ENCODE peak calls at places on chromosomes 16 and 17, in nine cellular contexts. G, O, T, F, C, V, U, B and D are unnamed samples.
A peak's percentile ranks its signal among the peaks of the same experiment; 100 is the strongest.

GRCh38 chr17:63848834-63849689 is 6.6 kb upstream of the SMARCD2 start:
- DNase-seq in G (peak; percentile 99), O (peak; percentile 81), T (peak; percentile 95), F (peak; percentile 88), C (peak; percentile 89), V (no peak), U (peak; percentile 69), B (peak; percentile 89), D (peak; percentile 98)

GRCh38 chr16:51523400-51523799 is 372.3 kb upstream of the SALL1 start:
- DNase-seq in G (no peak), O (no peak), T (no peak), F (peak; percentile 81), C (no peak), V (peak; percentile 46), U (no peak), B (peak; percentile 17), D (no peak)

GRCh38 chr17:54063639-54064038 is 240.9 kb downstream of the KIF2B start:
- DNase-seq in G (no peak), O (no peak), T (no peak), F (no peak), C (no peak), V (no peak), U (no peak), B (no peak), D (no peak)

GRCh38 chr17:65085397-65085796 is 28.9 kb upstream of the GNA13 start:
- DNase-seq in G (peak; percentile 50), O (no peak), T (no peak), F (no peak), C (no peak), V (no peak), U (no peak), B (no peak), D (no peak)

GRCh38 chr17:66098040-66098439 is 93.9 kb downstream of the CEP112 start:
- DNase-seq in G (no peak), O (no peak), T (no peak), F (no peak), C (no peak), V (no peak), U (no peak), B (no peak), D (no peak)

GRCh38 chr17:48552453-48553189 is 7.7 kb upstream of the HOXB2 start:
- DNase-seq in G (peak; percentile 77), O (no peak), T (no peak), F (peak; percentile 96), C (no peak), V (no peak), U (no peak), B (no peak), D (no peak)

GRCh38 chr17:58325976-58326468 is 2.6 kb downstream of the TSPOAP1 start:
- DNase-seq in G (no peak), O (no peak), T (no peak), F (no peak), C (no peak), V (no peak), U (no peak), B (no peak), D (no peak)

GRCh38 chr17:3528604-3529511 is 28.8 kb downstream of the TRPV3 start:
- DNase-seq in G (peak; percentile 51), O (no peak), T (no peak), F (no peak), C (no peak), V (no peak), U (no peak), B (peak; percentile 21), D (no peak)

DNA sequence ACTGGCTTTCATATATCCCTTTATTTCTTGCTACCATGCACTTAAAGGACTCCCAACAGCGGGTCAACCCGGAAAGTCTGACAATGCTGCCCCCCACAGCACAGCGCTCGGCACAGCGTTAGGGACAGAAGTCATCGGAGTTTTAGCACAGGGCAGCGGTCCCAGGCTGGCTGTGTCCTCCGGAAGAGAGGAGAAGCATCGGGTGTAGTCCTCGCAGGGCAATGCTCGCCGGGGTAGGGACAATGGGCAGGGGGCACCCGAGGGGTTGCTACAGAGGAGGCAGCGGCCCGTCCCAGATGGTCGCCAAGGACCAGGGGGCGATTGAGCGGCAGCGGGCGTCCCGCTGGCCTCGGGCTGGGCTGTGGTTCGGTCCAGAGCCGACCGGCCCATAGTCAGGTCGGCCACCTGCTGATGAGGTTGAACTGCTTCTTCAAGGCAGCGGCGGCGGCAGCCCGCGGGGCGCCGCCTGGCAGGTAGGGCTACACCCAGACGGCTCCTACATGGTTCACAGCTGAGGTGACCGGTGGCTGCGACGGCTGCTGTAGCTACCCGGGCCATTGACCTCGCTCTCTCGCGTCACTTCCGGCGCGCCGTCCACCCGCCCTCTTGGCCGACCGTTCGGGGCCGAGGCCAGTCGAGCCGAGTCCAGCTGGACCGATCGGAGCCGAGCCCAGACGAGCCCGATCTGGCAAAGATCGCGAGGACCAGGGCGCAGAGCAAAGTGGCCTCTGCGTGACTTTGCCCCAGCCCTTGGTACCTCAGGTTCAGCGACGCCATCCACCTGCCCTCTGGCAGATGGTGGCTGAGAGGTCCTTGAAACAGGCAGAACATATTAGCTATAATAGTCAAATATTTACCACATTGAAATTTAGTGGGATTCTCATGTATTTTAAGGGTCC is 4.7 kb upstream of the LCMT1 start:
- DNase-seq in G (peak; percentile 96), O (peak; percentile 85), T (peak; percentile 96), F (peak; percentile 88), C (peak; percentile 70), V (no peak), U (peak; percentile 79), B (peak; percentile 91), D (peak; percentile 99)
- TF ChIP-seq CTCF in G (peak; percentile 51), O (peak; percentile 31), T (peak; percentile 11), F (peak; percentile 5), C (no peak), V (peak; percentile 33), U (no peak), B (peak; percentile 15), D (peak; percentile 37)

GRCh38 chr16:228917-229730 is at the start of gene LUC7L:
- DNase-seq in G (peak; percentile 91), O (peak; percentile 73), T (peak; percentile 86), F (peak; percentile 85), C (peak; percentile 92), V (no peak), U (peak; percentile 47), B (peak; percentile 85), D (peak; percentile 94)

GRCh38 chr16:229731-230281 is 557 bp upstream of the LUC7L start:
- DNase-seq in G (no peak), O (no peak), T (no peak), F (no peak), C (no peak), V (no peak), U (no peak), B (no peak), D (no peak)

GRCh38 chr16:239948-240277 is 5.3 kb downstream of the FAM234A start:
- DNase-seq in G (no peak), O (no peak), T (no peak), F (peak; percentile 23), C (no peak), V (no peak), U (no peak), B (no peak), D (no peak)

GRCh38 chr16:230949-231348 is 1.7 kb upstream of the LUC7L start:
- DNase-seq in G (no peak), O (no peak), T (no peak), F (no peak), C (no peak), V (no peak), U (no peak), B (no peak), D (no peak)

DNA sequence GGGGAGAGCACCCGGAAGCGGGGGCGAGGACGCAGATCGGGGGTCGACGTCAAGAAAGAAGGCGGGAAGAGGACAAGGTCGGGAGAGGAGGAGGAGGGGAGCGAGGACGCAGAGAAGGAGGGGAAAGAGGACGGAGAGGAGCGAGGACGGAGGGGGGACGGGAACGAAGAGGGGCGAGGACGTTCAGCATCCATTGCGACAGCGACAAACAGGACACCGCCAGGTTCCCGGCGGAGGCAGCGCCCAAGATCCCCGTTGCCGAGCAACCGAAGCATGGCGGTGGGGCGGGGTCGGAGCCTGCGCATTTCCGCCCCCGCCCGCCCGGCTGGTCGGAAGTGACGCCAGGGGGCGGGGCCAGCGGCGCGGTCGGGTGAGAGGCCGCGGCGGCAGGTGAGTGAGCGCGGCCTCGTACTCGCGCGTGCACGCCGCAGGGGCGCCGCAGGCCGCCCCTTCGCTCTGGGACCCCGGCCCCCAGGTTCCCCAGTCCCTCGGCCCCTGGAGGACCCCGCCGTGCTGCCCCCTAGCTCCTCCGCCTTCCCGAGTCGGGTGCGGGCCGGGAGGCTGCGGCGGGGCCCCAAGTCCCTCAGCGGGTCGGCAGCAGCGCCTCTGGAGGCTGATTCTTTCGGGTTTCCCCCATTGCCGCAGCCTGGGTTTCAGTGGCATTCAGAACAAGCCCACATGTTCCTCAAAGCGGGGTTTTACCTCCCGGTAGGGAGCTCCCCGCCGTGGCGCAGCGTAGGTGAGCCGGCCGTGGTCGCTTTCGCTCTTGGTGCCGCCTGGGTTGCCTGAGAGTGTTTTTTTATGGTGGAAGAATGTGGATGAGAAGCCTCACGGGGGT is at the start of gene FAM234A:
- DNase-seq in G (peak; percentile 94), O (peak; percentile 94), T (peak; percentile 92), F (peak; percentile 85), C (peak; percentile 95), V (no peak), U (peak; percentile 73), B (peak; percentile 92), D (peak; percentile 97)
- TF ChIP-seq CTCF in G (peak; percentile 59), O (peak; percentile 60), T (no peak), F (peak; percentile 36), C (no peak), V (peak; percentile 49), U (peak; percentile 41), B (peak; percentile 80), D (peak; percentile 36)

GRCh38 chr17:45299311-45299710 is 17.5 kb downstream of the MAP3K14 start:
- DNase-seq in G (no peak), O (no peak), T (no peak), F (peak; percentile 52), C (no peak), V (no peak), U (no peak), B (no peak), D (no peak)

GRCh38 chr17:45302649-45303173 is 14.1 kb downstream of the MAP3K14 start:
- DNase-seq in G (no peak), O (no peak), T (no peak), F (peak; percentile 56), C (no peak), V (no peak), U (no peak), B (peak; percentile 56), D (no peak)

GRCh38 chr17:45301674-45302073 is 15.1 kb downstream of the MAP3K14 start:
- DNase-seq in G (no peak), O (no peak), T (no peak), F (no peak), C (no peak), V (no peak), U (no peak), B (no peak), D (no peak)

GRCh38 chr17:45298546-45299285 is 18.1 kb downstream of the MAP3K14 start:
- DNase-seq in G (no peak), O (no peak), T (no peak), F (no peak), C (no peak), V (no peak), U (no peak), B (no peak), D (no peak)

DNA sequence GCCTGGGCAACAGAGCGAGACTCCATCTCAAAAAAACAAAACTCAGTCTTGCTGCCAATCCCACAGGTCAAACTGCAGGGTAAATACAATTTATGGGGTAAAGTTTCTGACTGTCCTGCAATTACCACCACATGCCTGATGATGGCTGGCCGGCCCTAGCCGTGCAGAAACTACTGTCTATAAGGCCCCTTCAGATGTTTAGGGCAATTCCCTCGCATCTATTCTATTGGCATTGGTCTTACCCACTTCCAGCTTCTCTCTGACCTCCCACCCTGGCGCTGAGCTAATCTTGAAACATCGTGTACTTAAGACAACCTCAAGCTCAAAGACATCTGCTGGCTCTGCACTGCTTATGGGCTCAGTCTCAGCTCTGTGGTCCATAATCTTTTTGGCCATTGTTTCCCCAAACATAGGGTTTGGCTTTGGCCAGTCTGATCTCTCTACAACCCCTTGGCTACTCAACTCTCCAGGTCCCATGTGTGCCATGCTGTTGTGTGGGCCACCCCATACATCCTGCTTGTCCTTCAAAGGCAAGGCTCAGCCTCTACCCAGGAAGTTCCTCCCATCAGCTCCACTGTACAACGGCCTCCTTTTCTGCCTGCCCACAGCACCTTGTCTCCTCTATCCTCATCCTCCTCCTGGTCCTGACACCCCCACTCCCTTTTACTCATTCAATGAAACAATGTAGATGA is 16.6 kb downstream of the MAP3K14 start:
- DNase-seq in G (no peak), O (no peak), T (no peak), F (no peak), C (no peak), V (no peak), U (no peak), B (no peak), D (no peak)
- TF ChIP-seq CTCF in G (no peak), O (no peak), T (no peak), F (no peak), C (no peak), V (no peak), U (no peak), B (no peak), D (no peak)

GRCh38 chr16:22847690-22848089 is 33.7 kb downstream of the HS3ST2 start:
- DNase-seq in G (no peak), O (no peak), T (no peak), F (no peak), C (no peak), V (no peak), U (no peak), B (no peak), D (no peak)
- TF ChIP-seq CTCF in G (no peak), O (no peak), T (no peak), F (no peak), C (no peak), V (no peak), U (no peak), B (no peak), D (no peak)